ENCODE peak calls at places on chromosomes 11 and 22, in eight cellular contexts. T, B, R, X, Q, A, W and P are unnamed samples.

GRCh38 chr22:48567213-48567975 is 1260.3 kb downstream of the BRD1 start:
- DNase-seq in T (no peak), B (no peak), R (no peak), X (no peak), Q (no peak), A (no peak), W (no peak), P (no peak)

GRCh38 chr22:27952779-27953178 is 33.7 kb upstream of the PITPNB start:
- DNase-seq in T (no peak), B (no peak), R (no peak), X (no peak), Q (no peak), A (peak; percentile 40), W (no peak), P (no peak)

GRCh38 chr11:20367313-20367948 is 3.9 kb downstream of the HTATIP2 start:
- DNase-seq in T (no peak), B (no peak), R (peak; percentile 82), X (peak; percentile 25), Q (no peak), A (peak; percentile 84), W (no peak), P (no peak)

GRCh38 chr11:19789840-19790710 is 77.4 kb downstream of the NAV2 start:
- DNase-seq in T (no peak), B (no peak), R (peak; percentile 94), X (no peak), Q (no peak), A (peak; percentile 87), W (no peak), P (no peak)

GRCh38 chr11:72523991-72524390 is 89.7 kb upstream of the CLPB start:
- DNase-seq in T (no peak), B (no peak), R (no peak), X (no peak), Q (no peak), A (no peak), W (no peak), P (no peak)

GRCh38 chr11:422249-422656 is 7.5 kb upstream of the SIGIRR start:
- DNase-seq in T (no peak), B (no peak), R (no peak), X (no peak), Q (no peak), A (no peak), W (no peak), P (no peak)

GRCh38 chr22:37428649-37429586 is 1.6 kb upstream of the ELFN2 start:
- DNase-seq in T (no peak), B (no peak), R (no peak), X (peak; percentile 58), Q (no peak), A (peak; percentile 62), W (no peak), P (peak; percentile 94)

GRCh38 chr11:134574947-134575346 is 162.9 kb upstream of the B3GAT1 start:
- DNase-seq in T (peak; percentile 20), B (no peak), R (no peak), X (no peak), Q (peak; percentile 22), A (no peak), W (no peak), P (no peak)

GRCh38 chr11:63613517-63614135 is 607 bp downstream of the PLAAT3 start:
- DNase-seq in T (peak; percentile 38), B (no peak), R (no peak), X (peak; percentile 38), Q (peak; percentile 80), A (peak; percentile 48), W (peak; percentile 90), P (peak; percentile 78)

GRCh38 chr22:49004484-49005399 is 822.9 kb downstream of the BRD1 start:
- DNase-seq in T (no peak), B (no peak), R (no peak), X (no peak), Q (peak; percentile 49), A (no peak), W (peak; percentile 75), P (no peak)

GRCh38 chr11:64150481-64151239 is 15.3 kb downstream of the MACROD1 start:
- DNase-seq in T (no peak), B (no peak), R (no peak), X (no peak), Q (no peak), A (no peak), W (no peak), P (no peak)

GRCh38 chr11:109036011-109036410 is 371.1 kb downstream of the DDX10 start:
- DNase-seq in T (no peak), B (no peak), R (no peak), X (no peak), Q (no peak), A (no peak), W (no peak), P (no peak)

GRCh38 chr11:22244986-22245592 is 52.2 kb downstream of the ANO5 start:
- DNase-seq in T (peak; percentile 29), B (no peak), R (no peak), X (peak; percentile 5), Q (no peak), A (peak; percentile 55), W (no peak), P (peak; percentile 8)

GRCh38 chr22:27101288-27101687 is 443.9 kb downstream of the MIAT start:
- DNase-seq in T (no peak), B (no peak), R (no peak), X (no peak), Q (no peak), A (no peak), W (no peak), P (no peak)

GRCh38 chr11:10899542-10899830 is 41.6 kb upstream of the ZBED5 start:
- DNase-seq in T (peak; percentile 58), B (peak; percentile 20), R (no peak), X (no peak), Q (peak; percentile 83), A (no peak), W (peak; percentile 94), P (no peak)

GRCh38 chr11:19762266-19762665 is 49.6 kb downstream of the NAV2 start:
- DNase-seq in T (no peak), B (no peak), R (no peak), X (no peak), Q (peak; percentile 11), A (no peak), W (no peak), P (no peak)

GRCh38 chr11:2272241-2272945 is 2.0 kb upstream of the ASCL2 start:
- DNase-seq in T (no peak), B (no peak), R (no peak), X (no peak), Q (peak; percentile 63), A (no peak), W (peak; percentile 61), P (no peak)

GRCh38 chr11:43573233-43573632 is 107.3 kb upstream of the HSD17B12 start:
- DNase-seq in T (no peak), B (no peak), R (no peak), X (no peak), Q (no peak), A (peak; percentile 34), W (no peak), P (peak; percentile 75)

DNA sequence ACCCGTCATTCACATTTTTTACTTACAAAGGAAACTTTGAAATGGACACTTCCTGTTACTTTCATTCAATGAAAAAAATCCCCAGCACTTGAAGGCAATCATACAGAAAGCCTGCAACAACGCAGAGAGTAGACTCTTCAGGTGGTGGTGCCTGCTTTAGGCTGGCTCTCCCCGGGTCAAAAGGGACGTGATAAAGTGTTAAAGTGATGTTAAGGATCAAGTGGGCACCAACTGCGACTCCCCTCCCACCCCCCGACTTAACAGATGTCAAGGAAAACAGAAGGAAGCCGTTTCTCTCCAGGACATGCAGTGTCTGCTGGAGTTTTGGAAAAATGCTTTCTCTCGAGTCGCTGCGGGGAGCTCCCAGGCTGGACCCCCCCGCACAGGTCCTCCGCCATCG is 414 bp upstream of the PNPLA3 start:
- DNase-seq in T (no peak), B (no peak), R (no peak), X (no peak), Q (no peak), A (peak; percentile 16), W (no peak), P (no peak)
- H3K4me3 ChIP-seq in T (no peak overlapping the region), B (peak overlapping the region; percentile 74), R (peak overlapping the region; percentile 75), X (no peak overlapping the region), Q (peak overlapping the region; percentile 77), A (peak overlapping the region; percentile 47), W (no peak overlapping the region), P (peak overlapping the region; percentile 46)

GRCh38 chr22:35914357-35914664 is 114.3 kb downstream of the RBFOX2 start:
- DNase-seq in T (no peak), B (no peak), R (no peak), X (no peak), Q (no peak), A (no peak), W (no peak), P (no peak)
- H3K4me3 ChIP-seq in T (no peak overlapping the region), B (peak overlapping the region; percentile 71), R (no peak overlapping the region), X (no peak overlapping the region), Q (peak overlapping the region; percentile 69), A (no peak overlapping the region), W (no peak overlapping the region), P (no peak overlapping the region)

GRCh38 chr22:39437836-39438704 is 18.7 kb upstream of the MGAT3 start:
- DNase-seq in T (no peak), B (no peak), R (no peak), X (no peak), Q (no peak), A (no peak), W (no peak), P (no peak)
- H3K4me3 ChIP-seq in T (no peak overlapping the region), B (peak overlapping the region; percentile 35), R (no peak overlapping the region), X (no peak overlapping the region), Q (peak overlapping the region; percentile 40), A (no peak overlapping the region), W (no peak overlapping the region), P (peak overlapping the region; percentile 22)

GRCh38 chr11:75429641-75429901 is 3.4 kb downstream of the KLHL35 start:
- DNase-seq in T (no peak), B (no peak), R (no peak), X (no peak), Q (no peak), A (no peak), W (no peak), P (no peak)

GRCh38 chr11:75426720-75427086 is 6.3 kb downstream of the KLHL35 start:
- DNase-seq in T (no peak), B (no peak), R (no peak), X (no peak), Q (no peak), A (no peak), W (no peak), P (no peak)

GRCh38 chr11:75427181-75427580 is 5.8 kb downstream of the KLHL35 start:
- DNase-seq in T (no peak), B (no peak), R (no peak), X (no peak), Q (no peak), A (no peak), W (no peak), P (no peak)

GRCh38 chr11:75428989-75429640 is 3.9 kb downstream of the KLHL35 start:
- DNase-seq in T (no peak), B (no peak), R (no peak), X (no peak), Q (no peak), A (no peak), W (no peak), P (no peak)

DNA sequence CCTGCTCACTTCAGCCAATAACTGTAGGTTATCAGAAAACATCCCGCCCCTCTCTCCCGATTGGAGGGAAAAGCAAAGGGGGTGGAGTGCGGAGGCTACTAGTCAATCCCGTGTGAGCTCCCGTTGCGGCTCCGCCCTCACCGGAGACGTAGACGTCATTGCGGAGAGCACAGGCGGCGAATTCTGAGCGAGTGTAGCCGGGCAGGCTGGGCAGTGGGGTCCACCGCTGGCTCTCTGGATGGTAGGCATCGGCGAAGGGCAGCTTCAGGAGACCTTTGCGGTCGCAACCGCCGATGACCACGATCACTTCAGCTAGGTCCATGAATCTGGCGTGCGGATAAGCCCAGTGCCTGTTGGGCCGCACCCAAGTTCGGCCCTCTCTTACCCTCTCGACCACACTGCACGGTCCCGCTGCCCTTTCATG is 4.7 kb downstream of the KLHL35 start:
- DNase-seq in T (peak; percentile 86), B (peak; percentile 94), R (no peak), X (peak; percentile 46), Q (peak; percentile 94), A (peak; percentile 94), W (peak; percentile 95), P (peak; percentile 90)
- H3K4me3 ChIP-seq in T (no peak overlapping the region), B (peak overlapping the region; percentile 57), R (peak overlapping the region; percentile 26), X (no peak overlapping the region), Q (peak overlapping the region; percentile 65), A (no peak overlapping the region), W (no peak overlapping the region), P (peak overlapping the region; percentile 38)